ENCODE peak calls at places on chromosomes 12 and 14, in ten cellular contexts. B is stimulated activated CD4-positive, alpha-beta T cell treated with anti-CD3 and anti-CD28 coated beads, Interleukin-4, amount 100 ng/mL, for 1 hour; A is iPS-NIHi11; I is HEK293T; S is islet precursor cell; W is HT-29; G is AG10803; C is stimulated activated CD8-positive, alpha-beta memory T cell treated with anti-CD3 and anti-CD28 coated beads, Interleukin-15, amount 100 ng/mL, for 24 hours; T is CD8-positive, alpha-beta memory T cell; P is AG09319. O is an unnamed sample.

GRCh38 chr14:70907996-70908917 is 998 bp downstream of the PCNX1 start:
- DNase-seq in P (no peak), G (peak), S (peak), A (peak), B (peak), W (peak), I (peak), C (peak), T (peak), O (no peak)

GRCh38 chr14:104131968-104132732 is 6.2 kb upstream of the KIF26A start:
- DNase-seq in A (no peak), B (no peak), P (no peak), S (no peak), T (peak), I (no peak), W (no peak), C (no peak), G (no peak), O (no peak)

GRCh38 chr12:132501189-132501940 is 11.4 kb downstream of the FBRSL1 start:
- DNase-seq in A (no peak), B (no peak), C (no peak), T (no peak), I (no peak), W (no peak), S (no peak), P (no peak), G (no peak), O (no peak)

GRCh38 chr12:130992448-130992847 is 38.7 kb downstream of the ADGRD1 start:
- DNase-seq in A (no peak), S (no peak), B (no peak), T (peak), I (no peak), W (no peak), C (no peak), P (no peak), G (no peak), O (no peak)

GRCh38 chr12:125183187-125184067 is 118.2 kb downstream of the AACS start:
- DNase-seq in S (peak), W (peak), P (peak), A (peak), G (peak), I (peak), B (peak), C (peak), T (peak), O (peak)

GRCh38 chr14:65637780-65638179 is 225.2 kb downstream of the FUT8 start:
- DNase-seq in S (peak), I (no peak), G (peak), A (peak), B (no peak), P (no peak), C (no peak), T (peak), W (no peak), O (no peak)

GRCh38 chr14:64645220-64645891 is 58.9 kb upstream of the PLEKHG3 start:
- DNase-seq in T (no peak), G (peak), I (peak), P (peak), A (peak), S (peak), B (no peak), W (no peak), C (no peak), O (peak)

GRCh38 chr14:77239412-77239811 is 31.6 kb downstream of the NGB start:
- DNase-seq in T (no peak), B (no peak), W (no peak), I (no peak), P (no peak), G (no peak), A (no peak), S (no peak), C (no peak), O (no peak)

GRCh38 chr12:110046451-110047187 is 1.7 kb downstream of the C12orf76 start:
- DNase-seq in P (no peak), B (no peak), T (no peak), A (no peak), S (no peak), W (no peak), C (no peak), G (no peak), I (no peak), O (no peak)

GRCh38 chr14:90697146-90697545 is 119.1 kb downstream of the TTC7B start:
- DNase-seq in I (no peak), A (no peak), C (no peak), G (no peak), B (no peak), T (no peak), S (no peak), W (peak), P (no peak), O (no peak)

GRCh38 chr12:87967871-87968270 is 61.3 kb downstream of the C12orf50 start:
- DNase-seq in T (no peak), S (no peak), I (no peak), P (no peak), C (no peak), W (peak), A (no peak), B (no peak), G (no peak), O (no peak)

GRCh38 chr14:80942158-80942738 is 710 bp upstream of the CEP128 start:
- DNase-seq in S (no peak), P (no peak), W (no peak), T (no peak), C (no peak), A (no peak), G (no peak), B (no peak), I (no peak), O (no peak)

GRCh38 chr14:59356298-59356697 is 108.9 kb downstream of the GPR135 start:
- DNase-seq in T (no peak), S (no peak), P (no peak), B (no peak), W (no peak), I (no peak), G (no peak), C (no peak), A (no peak), O (no peak)

GRCh38 chr12:11553871-11554533 is 95.5 kb upstream of the ETV6 start:
- DNase-seq in A (peak), S (peak), W (peak), I (peak), G (peak), T (no peak), P (peak), C (no peak), B (peak), O (no peak)

GRCh38 chr12:109716512-109717389 is 3.1 kb downstream of the FAM222A start:
- DNase-seq in S (no peak), G (peak), C (no peak), I (no peak), B (no peak), A (no peak), P (no peak), W (no peak), T (no peak), O (no peak)

GRCh38 chr12:130799051-130799450 is 40.0 kb downstream of the STX2 start:
- DNase-seq in C (no peak), A (no peak), W (no peak), G (no peak), S (no peak), T (no peak), P (no peak), B (no peak), I (no peak), O (no peak)

GRCh38 chr12:12922191-12922616 is 29.8 kb downstream of the GPRC5D start:
- DNase-seq in G (peak), S (no peak), B (no peak), T (no peak), I (no peak), P (no peak), W (no peak), C (no peak), A (no peak), O (no peak)

GRCh38 chr14:68295316-68295816 is 475.8 kb downstream of the RAD51B start:
- DNase-seq in B (no peak), G (no peak), S (peak), P (no peak), A (no peak), I (peak), T (no peak), C (no peak), W (no peak), O (no peak)

GRCh38 chr14:99033951-99034350 is 238.0 kb downstream of the BCL11B start:
- DNase-seq in G (no peak), T (no peak), W (no peak), I (no peak), P (no peak), C (no peak), S (peak), B (no peak), A (no peak), O (no peak)

GRCh38 chr14:96806836-96807235 is 9.7 kb downstream of the VRK1 start:
- DNase-seq in S (no peak), G (no peak), A (no peak), P (no peak), T (no peak), W (no peak), C (no peak), I (no peak), B (no peak), O (no peak)

GRCh38 chr12:102571889-102572288 is 91.5 kb upstream of the IGF1 start:
- DNase-seq in A (no peak), B (no peak), C (no peak), T (no peak), W (no peak), P (no peak), G (no peak), S (no peak), I (no peak), O (no peak)

GRCh38 chr14:104025481-104025975 is 60.0 kb upstream of the ASPG start:
- DNase-seq in W (no peak), T (no peak), C (no peak), G (no peak), A (no peak), B (no peak), I (no peak), S (no peak), P (no peak), O (no peak)

GRCh38 chr14:32450919-32451675 is 122.0 kb downstream of the AKAP6 start:
- DNase-seq in W (no peak), P (no peak), S (no peak), C (no peak), B (no peak), A (no peak), T (no peak), I (no peak), G (no peak), O (no peak)

GRCh38 chr12:107761502-107761904 is 566 bp upstream of the PRDM4 start:
- DNase-seq in P (no peak), S (peak), I (peak), G (no peak), C (no peak), W (no peak), A (peak), B (peak), T (no peak), O (no peak)

GRCh38 chr12:81533054-81533453 is 226.1 kb downstream of the PPFIA2 start:
- DNase-seq in I (no peak), C (no peak), T (no peak), W (no peak), B (no peak), A (no peak), S (no peak), G (no peak), P (no peak), O (no peak)

GRCh38 chr14:93994919-93995682 is 2.0 kb upstream of the CCDC197 start:
- DNase-seq in S (no peak), G (peak), W (peak), I (no peak), B (peak), C (no peak), A (peak), T (no peak), P (no peak), O (peak)

GRCh38 chr12:115584156-115584555 is 693.3 kb downstream of the MED13L start:
- DNase-seq in B (no peak), W (no peak), G (no peak), P (no peak), S (no peak), A (no peak), I (no peak), T (no peak), C (no peak), O (no peak)

GRCh38 chr14:24407608-24408325 is 9.0 kb downstream of the NYNRIN start:
- DNase-seq in I (no peak), B (no peak), C (no peak), A (no peak), T (no peak), P (no peak), G (no peak), W (no peak), S (no peak), O (no peak)

O was measured in AG04449.